ENCODE peak calls at places on chromosome 6, in five cellular contexts. Q is GM12878, Z is H1, T is WTC11, C is HepG2. E is an unnamed sample.
A peak's percentile ranks its signal among the peaks of the same experiment; 100 is the strongest.

GRCh38 chr6:158837684-158838625 is 18.8 kb upstream of the EZR start:
- DNase-seq in Q (no peak), Z (no peak), T (no peak), C (no peak), E (no peak)

GRCh38 chr6:4345543-4345942 is 210.2 kb upstream of the ECI2 start:
- DNase-seq in Q (no peak), Z (no peak), T (no peak), C (no peak), E (no peak)

GRCh38 chr6:29845405-29846006 is 17.9 kb downstream of the HLA-G start:
- DNase-seq in Q (peak; percentile 8), Z (no peak), T (no peak), C (peak; percentile 45), E (no peak)

GRCh38 chr6:3849681-3850450 is 693 bp downstream of the FAM50B start:
- DNase-seq in Q (no peak), Z (peak; percentile 51), T (no peak), C (no peak), E (no peak)

GRCh38 chr6:48641544-48641943 is 530.5 kb upstream of the PTCHD4 start:
- DNase-seq in Q (no peak), Z (no peak), T (no peak), C (no peak), E (no peak)

GRCh38 chr6:26125015-26125690 is 37.9 kb downstream of the HFE start:
- DNase-seq in Q (no peak), Z (no peak), T (no peak), C (no peak), E (no peak)

GRCh38 chr6:118580585-118581419 is 32.7 kb downstream of the PLN start:
- DNase-seq in Q (no peak), Z (no peak), T (peak; percentile 26), C (peak; percentile 75), E (peak; percentile 37)

GRCh38 chr6:148179786-148180185 is 162.9 kb upstream of the SASH1 start:
- DNase-seq in Q (no peak), Z (peak; percentile 57), T (peak; percentile 21), C (no peak), E (peak; percentile 32)

GRCh38 chr6:48078092-48078491 is 32.9 kb downstream of the PTCHD4 start:
- DNase-seq in Q (no peak), Z (no peak), T (no peak), C (no peak), E (no peak)

GRCh38 chr6:33407132-33407718 is 3.6 kb upstream of the PHF1 start:
- DNase-seq in Q (no peak), Z (no peak), T (no peak), C (peak; percentile 47), E (no peak)

GRCh38 chr6:136860043-136860442 is 37.7 kb downstream of the PEX7 start:
- DNase-seq in Q (no peak), Z (no peak), T (no peak), C (no peak), E (no peak)

GRCh38 chr6:145044606-145045275 is 690.6 kb downstream of the EPM2A start:
- DNase-seq in Q (no peak), Z (no peak), T (no peak), C (no peak), E (no peak)

GRCh38 chr6:170227521-170227983 is 63.3 kb downstream of the DLL1 start:
- DNase-seq in Q (no peak), Z (no peak), T (no peak), C (no peak), E (no peak)

GRCh38 chr6:2970753-2971419 is 481 bp downstream of the SERPINB6 start:
- DNase-seq in Q (no peak), Z (peak; percentile 66), T (peak; percentile 48), C (no peak), E (peak; percentile 94)

GRCh38 chr6:104784884-104785283 is 74.8 kb downstream of the HACE1 start:
- DNase-seq in Q (no peak), Z (no peak), T (no peak), C (no peak), E (no peak)

GRCh38 chr6:3850451-3851203 is 1.5 kb downstream of the FAM50B start:
- DNase-seq in Q (peak; percentile 30), Z (no peak), T (no peak), C (no peak), E (no peak)

GRCh38 chr6:33641144-33641543 is 20.0 kb downstream of the ITPR3 start:
- DNase-seq in Q (no peak), Z (no peak), T (no peak), C (no peak), E (no peak)

GRCh38 chr6:19864285-19864684 is 27.1 kb downstream of the ID4 start:
- DNase-seq in Q (no peak), Z (no peak), T (no peak), C (no peak), E (no peak)

GRCh38 chr6:125533710-125534397 is 215.6 kb upstream of the HEY2 start:
- DNase-seq in Q (no peak), Z (peak; percentile 57), T (peak; percentile 52), C (peak; percentile 24), E (no peak)

GRCh38 chr6:68059894-68060293 is 575.2 kb upstream of the ADGRB3 start:
- DNase-seq in Q (peak; percentile 15), Z (no peak), T (no peak), C (no peak), E (no peak)

GRCh38 chr6:44161997-44162338 is 3.3 kb downstream of the CAPN11 start:
- DNase-seq in Q (no peak), Z (peak; percentile 39), T (no peak), C (no peak), E (peak; percentile 57)

GRCh38 chr6:146526192-146526591 is 17.4 kb upstream of the RAB32 start:
- DNase-seq in Q (no peak), Z (no peak), T (no peak), C (no peak), E (no peak)

GRCh38 chr6:132669690-132670291 is 10.8 kb upstream of the TAAR1 start:
- DNase-seq in Q (no peak), Z (no peak), T (no peak), C (peak; percentile 20), E (peak; percentile 16)

GRCh38 chr6:11767458-11767857 is 11.1 kb downstream of the ADTRP start:
- DNase-seq in Q (no peak), Z (no peak), T (no peak), C (no peak), E (no peak)

GRCh38 chr6:11770546-11771466 is 7.8 kb downstream of the ADTRP start:
- DNase-seq in Q (no peak), Z (peak; percentile 48), T (peak; percentile 25), C (no peak), E (peak; percentile 44)

GRCh38 chr6:11771473-11772048 is 7.0 kb downstream of the ADTRP start:
- DNase-seq in Q (no peak), Z (no peak), T (no peak), C (no peak), E (peak; percentile 33)

GRCh38 chr6:11769816-11770545 is 8.6 kb downstream of the ADTRP start:
- DNase-seq in Q (no peak), Z (peak; percentile 51), T (peak; percentile 60), C (no peak), E (peak; percentile 45)

GRCh38 chr6:11769244-11769643 is 9.4 kb downstream of the ADTRP start:
- DNase-seq in Q (no peak), Z (no peak), T (no peak), C (no peak), E (no peak)
- TF ChIP-seq ATF2 in Q (no peak), Z (no peak), T (no peak), C (no peak), E (no peak)

GRCh38 chr6:166627039-166627874 is at the start of gene RPS6KA2:
- DNase-seq in Q (peak; percentile 93), Z (peak; percentile 100), T (peak; percentile 100), C (peak; percentile 89), E (peak; percentile 99)

GRCh38 chr6:166632731-166633130 is 5.7 kb upstream of the RPS6KA2 start:
- DNase-seq in Q (no peak), Z (no peak), T (no peak), C (no peak), E (no peak)

GRCh38 chr6:166627875-166628849 is 1.1 kb upstream of the RPS6KA2 start:
- DNase-seq in Q (no peak), Z (peak; percentile 78), T (peak; percentile 60), C (peak; percentile 25), E (peak; percentile 46)

GRCh38 chr6:166630421-166630820 is 3.4 kb upstream of the RPS6KA2 start:
- DNase-seq in Q (no peak), Z (no peak), T (no peak), C (no peak), E (no peak)

GRCh38 chr6:166629628-166630027 is 2.6 kb upstream of the RPS6KA2 start:
- DNase-seq in Q (no peak), Z (no peak), T (no peak), C (no peak), E (peak; percentile 14)
- TF ChIP-seq ATF2 in Q (no peak), Z (no peak), T (no peak), C (no peak), E (no peak)

DNA sequence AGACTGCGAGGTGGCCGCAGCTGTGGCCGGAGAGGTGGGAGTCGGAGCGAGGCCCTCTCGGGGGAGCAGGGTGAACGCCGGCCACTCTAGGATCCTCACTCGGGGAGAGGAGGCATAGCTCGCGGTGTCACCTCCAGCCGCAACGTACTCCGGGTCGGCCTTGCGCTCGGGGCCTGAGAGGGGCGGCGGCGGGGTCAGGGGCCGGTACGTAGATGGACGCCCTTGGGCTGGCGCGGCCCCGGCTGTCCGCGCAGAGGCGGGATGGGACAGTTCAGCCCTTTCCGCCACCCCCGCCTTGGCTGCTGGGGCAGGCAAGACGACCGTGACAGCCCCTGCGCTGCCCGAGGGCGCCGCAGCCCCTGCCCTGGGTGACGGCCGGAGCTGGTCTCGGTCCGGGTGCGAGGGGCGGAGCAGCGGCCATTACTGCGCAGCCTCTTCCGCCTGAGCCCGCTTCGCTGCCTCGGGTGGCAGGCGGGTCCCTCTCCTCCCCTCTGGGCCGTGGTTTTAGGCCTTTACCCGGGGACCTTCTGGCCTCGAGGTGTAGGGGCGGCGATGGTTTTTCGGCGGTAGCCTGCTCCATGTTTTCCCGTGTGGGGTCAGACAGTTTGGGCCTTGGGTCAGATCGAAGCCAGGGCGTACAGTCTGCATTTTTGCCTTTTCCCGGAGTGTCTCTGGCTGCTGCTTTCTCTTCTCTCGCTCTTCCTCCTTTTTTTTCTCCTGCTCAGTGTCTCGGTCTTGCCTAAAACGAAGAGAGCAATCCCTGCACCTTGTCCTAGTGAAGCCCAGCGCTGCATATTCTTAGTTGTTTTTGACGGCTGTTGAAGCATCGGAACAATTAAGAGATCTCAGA is 453 bp downstream of the RNF146 start:
- DNase-seq in Q (no peak), Z (peak; percentile 84), T (peak; percentile 63), C (no peak), E (peak; percentile 65)
- TF ChIP-seq ATF2 in Q (no peak), Z (no peak), T (no peak), C (peak; percentile 20), E (peak; percentile 48)

GRCh38 chr6:122028933-122029332 is 370.5 kb upstream of the HSF2 start:
- DNase-seq in Q (no peak), Z (no peak), T (no peak), C (no peak), E (no peak)

GRCh38 chr6:122035193-122035592 is 364.3 kb upstream of the HSF2 start:
- DNase-seq in Q (no peak), Z (no peak), T (no peak), C (no peak), E (no peak)

DNA sequence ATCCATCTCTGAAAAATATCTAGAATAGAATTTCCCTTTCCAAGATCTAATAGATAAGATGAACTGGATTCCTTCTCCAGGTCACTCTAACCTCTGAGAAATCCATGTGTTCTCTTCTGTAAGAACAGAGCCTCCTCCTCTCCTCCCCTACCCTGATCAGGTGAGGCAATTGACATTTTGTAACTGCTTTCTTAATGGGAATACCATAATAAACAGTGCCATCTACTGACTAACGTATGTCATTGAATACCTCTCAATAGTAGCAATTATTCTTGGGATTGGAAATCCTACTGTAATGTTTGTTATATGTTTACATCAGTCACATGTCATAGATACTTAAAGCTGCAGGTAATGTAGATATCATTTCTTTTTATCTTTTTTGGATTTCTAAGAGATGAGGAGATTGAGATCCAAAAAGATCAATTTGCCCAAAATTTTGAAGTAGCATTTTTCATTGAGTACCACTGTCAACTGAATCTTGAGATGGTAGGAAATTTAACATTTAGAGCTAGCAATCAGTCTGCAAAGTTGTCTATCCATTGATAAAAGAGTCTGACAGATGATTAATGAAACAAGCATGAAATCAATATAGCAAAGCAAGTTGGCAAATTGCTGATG is 365.8 kb upstream of the HSF2 start:
- DNase-seq in Q (no peak), Z (no peak), T (no peak), C (peak; percentile 55), E (peak; percentile 15)
- TF ChIP-seq ATF2 in Q (no peak), Z (no peak), T (no peak), C (no peak), E (no peak)